ENCODE peak calls at places on chromosomes 4 and X, in nine cellular contexts. One of them, this sample, is unnamed. For H3K36me3 and H3K9me3, the result is how much of the 10 kb centered on the place peaks cover.

GRCh38 chr4:3640587-3640962 is 108.4 kb upstream of the LRPAP1 start:
- DNase-seq in WERI-Rb-1: no peak
- DNase-seq in GM23248: peak
- DNase-seq in mucosa of descending colon: peak
- DNase-seq in tibial nerve: no peak
- DNase-seq in kidney: peak
- DNase-seq in mammary epithelial cell: no peak
- DNase-seq in Peyer's patch: no peak
- DNase-seq in adrenal gland: peak
- DNase-seq in this sample: no peak

GRCh38 chr4:8435656-8436121 is 4.8 kb downstream of the ACOX3 start:
- DNase-seq in tibial nerve: no peak
- DNase-seq in Peyer's patch: peak
- DNase-seq in kidney: no peak
- DNase-seq in mucosa of descending colon: no peak
- DNase-seq in WERI-Rb-1: no peak
- DNase-seq in mammary epithelial cell: peak
- DNase-seq in GM23248: peak
- DNase-seq in adrenal gland: peak
- DNase-seq in this sample: no peak

GRCh38 chrX:10015711-10016515 is 48.8 kb downstream of the CLDN34 start:
- DNase-seq in mucosa of descending colon: peak
- DNase-seq in Peyer's patch: peak
- DNase-seq in adrenal gland: peak
- DNase-seq in GM23248: peak
- DNase-seq in kidney: peak
- DNase-seq in mammary epithelial cell: no peak
- DNase-seq in tibial nerve: no peak
- DNase-seq in WERI-Rb-1: peak
- DNase-seq in this sample: peak

GRCh38 chr4:2583517-2583916 is 47.1 kb downstream of the FAM193A start:
- DNase-seq in mucosa of descending colon: no peak
- DNase-seq in adrenal gland: peak
- DNase-seq in tibial nerve: no peak
- DNase-seq in mammary epithelial cell: peak
- DNase-seq in Peyer's patch: no peak
- DNase-seq in WERI-Rb-1: no peak
- DNase-seq in kidney: no peak
- DNase-seq in GM23248: peak
- DNase-seq in this sample: no peak

GRCh38 chr4:146520894-146521542 is 722 bp downstream of the SLC10A7 start:
- DNase-seq in GM23248: peak
- DNase-seq in mucosa of descending colon: no peak
- DNase-seq in kidney: no peak
- DNase-seq in WERI-Rb-1: no peak
- DNase-seq in tibial nerve: peak
- DNase-seq in Peyer's patch: peak
- DNase-seq in adrenal gland: peak
- DNase-seq in mammary epithelial cell: peak
- DNase-seq in this sample: peak

GRCh38 chr4:176547005-176547404 is 227.2 kb downstream of the SPCS3 start:
- DNase-seq in kidney: no peak
- DNase-seq in mammary epithelial cell: no peak
- DNase-seq in adrenal gland: no peak
- DNase-seq in Peyer's patch: no peak
- DNase-seq in tibial nerve: no peak
- DNase-seq in WERI-Rb-1: peak
- DNase-seq in mucosa of descending colon: no peak
- DNase-seq in GM23248: peak
- DNase-seq in this sample: no peak

GRCh38 chr4:172851534-172851933 is 317.1 kb upstream of the GALNT7 start:
- DNase-seq in adrenal gland: no peak
- DNase-seq in WERI-Rb-1: no peak
- DNase-seq in Peyer's patch: no peak
- DNase-seq in tibial nerve: no peak
- DNase-seq in GM23248: peak
- DNase-seq in mammary epithelial cell: peak
- DNase-seq in mucosa of descending colon: no peak
- DNase-seq in kidney: no peak
- DNase-seq in this sample: no peak

GRCh38 chr4:109301691-109302365 is 630 bp downstream of the COL25A1 start:
- DNase-seq in adrenal gland: no peak
- DNase-seq in mucosa of descending colon: no peak
- DNase-seq in GM23248: peak
- DNase-seq in mammary epithelial cell: no peak
- DNase-seq in WERI-Rb-1: no peak
- DNase-seq in tibial nerve: no peak
- DNase-seq in Peyer's patch: no peak
- DNase-seq in kidney: peak
- DNase-seq in this sample: no peak

GRCh38 chrX:50726296-50726695 is 87.7 kb downstream of the SHROOM4 start:
- DNase-seq in adrenal gland: no peak
- DNase-seq in mammary epithelial cell: no peak
- DNase-seq in mucosa of descending colon: no peak
- DNase-seq in WERI-Rb-1: no peak
- DNase-seq in tibial nerve: no peak
- DNase-seq in GM23248: no peak
- DNase-seq in kidney: no peak
- DNase-seq in Peyer's patch: no peak
- DNase-seq in this sample: no peak

GRCh38 chrX:131288738-131289511 is at the start of gene IGSF1:
- DNase-seq in WERI-Rb-1: no peak
- DNase-seq in adrenal gland: peak
- DNase-seq in tibial nerve: no peak
- DNase-seq in kidney: no peak
- DNase-seq in mucosa of descending colon: no peak
- DNase-seq in GM23248: peak
- DNase-seq in Peyer's patch: no peak
- DNase-seq in mammary epithelial cell: no peak
- DNase-seq in this sample: peak

GRCh38 chrX:119606508-119607389 is 525 bp upstream of the NKRF start:
- DNase-seq in adrenal gland: no peak
- DNase-seq in kidney: no peak
- DNase-seq in WERI-Rb-1: no peak
- DNase-seq in mammary epithelial cell: no peak
- DNase-seq in tibial nerve: no peak
- DNase-seq in Peyer's patch: no peak
- DNase-seq in mucosa of descending colon: no peak
- DNase-seq in GM23248: peak
- DNase-seq in this sample: no peak

GRCh38 chr4:78190078-78190477 is 133.0 kb downstream of the FRAS1 start:
- DNase-seq in GM23248: no peak
- DNase-seq in adrenal gland: no peak
- DNase-seq in WERI-Rb-1: no peak
- DNase-seq in Peyer's patch: no peak
- DNase-seq in tibial nerve: no peak
- DNase-seq in mucosa of descending colon: no peak
- DNase-seq in mammary epithelial cell: no peak
- DNase-seq in kidney: no peak
- DNase-seq in this sample: no peak

GRCh38 chr4:8858188-8858924 is 13.3 kb downstream of the HMX1 start:
- DNase-seq in tibial nerve: no peak
- DNase-seq in GM23248: no peak
- DNase-seq in mucosa of descending colon: peak
- DNase-seq in WERI-Rb-1: no peak
- DNase-seq in Peyer's patch: no peak
- DNase-seq in adrenal gland: no peak
- DNase-seq in mammary epithelial cell: no peak
- DNase-seq in kidney: no peak
- DNase-seq in this sample: no peak

GRCh38 chr4:102687373-102687981 is 73.3 kb downstream of the MANBA start:
- DNase-seq in mammary epithelial cell: peak
- DNase-seq in adrenal gland: no peak
- DNase-seq in GM23248: peak
- DNase-seq in WERI-Rb-1: no peak
- DNase-seq in Peyer's patch: no peak
- DNase-seq in kidney: no peak
- DNase-seq in mucosa of descending colon: no peak
- DNase-seq in tibial nerve: no peak
- DNase-seq in this sample: peak

GRCh38 chr4:62670509-62670908 is 1470.4 kb downstream of the ADGRL3 start:
- DNase-seq in kidney: no peak
- DNase-seq in WERI-Rb-1: no peak
- DNase-seq in GM23248: no peak
- DNase-seq in adrenal gland: no peak
- DNase-seq in mammary epithelial cell: no peak
- DNase-seq in tibial nerve: no peak
- DNase-seq in Peyer's patch: no peak
- DNase-seq in mucosa of descending colon: no peak
- DNase-seq in this sample: peak

GRCh38 chr4:98939892-98940298 is 11.0 kb upstream of the EIF4E start:
- DNase-seq in mammary epithelial cell: peak
- DNase-seq in adrenal gland: peak
- DNase-seq in WERI-Rb-1: no peak
- DNase-seq in kidney: no peak
- DNase-seq in GM23248: peak
- DNase-seq in Peyer's patch: no peak
- DNase-seq in tibial nerve: peak
- DNase-seq in mucosa of descending colon: no peak
- DNase-seq in this sample: no peak

GRCh38 chrX:72304877-72305276 is 837 bp downstream of the CITED1 start:
- DNase-seq in WERI-Rb-1: no peak
- DNase-seq in adrenal gland: no peak
- DNase-seq in Peyer's patch: no peak
- DNase-seq in tibial nerve: no peak
- DNase-seq in mucosa of descending colon: no peak
- DNase-seq in mammary epithelial cell: no peak
- DNase-seq in kidney: no peak
- DNase-seq in GM23248: peak
- DNase-seq in this sample: no peak

GRCh38 chr4:88573995-88574394 is 18.3 kb upstream of the HERC3 start:
- DNase-seq in WERI-Rb-1: no peak
- DNase-seq in kidney: no peak
- DNase-seq in Peyer's patch: no peak
- DNase-seq in adrenal gland: no peak
- DNase-seq in mammary epithelial cell: no peak
- DNase-seq in GM23248: peak
- DNase-seq in tibial nerve: no peak
- DNase-seq in mucosa of descending colon: no peak
- DNase-seq in this sample: no peak

DNA sequence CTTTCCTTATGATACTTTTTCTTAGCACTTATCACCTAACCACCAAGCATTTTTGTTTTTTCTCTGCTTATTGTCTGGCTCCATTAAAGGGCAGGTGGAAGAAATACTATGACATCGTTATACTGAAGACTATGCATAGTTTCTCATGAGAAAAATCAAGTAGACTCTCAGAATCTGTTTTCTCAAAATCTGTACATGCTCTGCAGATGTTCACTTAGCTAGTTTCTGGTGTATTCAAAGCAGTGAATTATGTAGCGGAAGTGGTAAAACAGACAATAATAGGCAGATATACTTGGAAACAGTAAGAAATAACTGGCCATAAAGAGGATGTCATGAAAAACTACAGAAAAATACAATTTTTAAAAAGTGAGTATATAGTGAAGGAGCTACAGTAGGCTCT is 146.0 kb downstream of the STIM2 start:
- DNase-seq in mucosa of descending colon: no peak
- DNase-seq in tibial nerve: no peak
- DNase-seq in adrenal gland: no peak
- DNase-seq in mammary epithelial cell: no peak
- DNase-seq in GM23248: no peak
- DNase-seq in WERI-Rb-1: no peak
- DNase-seq in kidney: no peak
- DNase-seq in Peyer's patch: no peak
- DNase-seq in this sample: no peak
- H3K4me3 ChIP-seq in mucosa of descending colon: no peak
- H3K4me3 ChIP-seq in tibial nerve: no peak
- H3K4me3 ChIP-seq in adrenal gland: no peak
- H3K4me3 ChIP-seq in mammary epithelial cell: no peak
- H3K4me3 ChIP-seq in GM23248: peak
- H3K4me3 ChIP-seq in WERI-Rb-1: no peak
- H3K4me3 ChIP-seq in kidney: no peak
- H3K4me3 ChIP-seq in Peyer's patch: no peak
- H3K4me3 ChIP-seq in this sample: no peak

DNA sequence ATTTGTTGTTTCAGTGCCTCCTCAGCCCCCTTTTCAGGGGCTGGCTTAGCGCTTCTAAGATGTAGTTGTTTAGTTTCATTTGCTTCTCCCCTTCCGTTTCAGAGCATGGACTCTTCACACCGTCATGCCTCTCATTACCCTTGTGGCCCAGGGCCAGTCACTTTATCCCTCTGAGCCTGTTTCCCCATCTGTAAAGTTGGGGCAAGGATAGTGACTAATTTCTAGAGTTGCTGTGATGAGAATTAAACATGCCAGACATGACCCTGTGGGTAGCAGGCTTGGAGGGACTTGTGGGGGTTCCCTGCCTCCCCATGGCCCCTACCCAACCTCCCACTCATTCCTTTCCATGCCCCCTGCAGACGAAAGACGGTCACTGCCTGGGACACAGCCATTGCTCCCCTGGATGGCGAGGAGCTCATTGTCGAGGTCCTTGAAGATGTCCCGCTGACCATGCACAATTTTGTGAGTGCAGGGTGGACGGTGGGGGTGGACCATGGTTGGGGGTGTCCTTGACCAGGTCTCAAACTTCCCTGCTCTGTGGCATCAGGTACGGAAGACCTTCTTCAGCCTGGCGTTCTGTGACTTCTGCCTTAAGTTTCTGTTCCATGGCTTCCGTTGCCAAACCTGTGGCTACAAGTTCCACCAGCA is 3.6 kb downstream of the ARAF start:
- DNase-seq in GM23248: no peak
- DNase-seq in Peyer's patch: no peak
- DNase-seq in WERI-Rb-1: no peak
- DNase-seq in kidney: no peak
- DNase-seq in mucosa of descending colon: no peak
- DNase-seq in tibial nerve: no peak
- DNase-seq in adrenal gland: no peak
- DNase-seq in mammary epithelial cell: no peak
- DNase-seq in this sample: no peak
- H3K36me3 ChIP-seq in GM23248: under half
- H3K36me3 ChIP-seq in Peyer's patch: under half
- H3K36me3 ChIP-seq in WERI-Rb-1: under half
- H3K36me3 ChIP-seq in kidney: under half
- H3K36me3 ChIP-seq in mucosa of descending colon: under half
- H3K36me3 ChIP-seq in tibial nerve: under half
- H3K36me3 ChIP-seq in adrenal gland: under half
- H3K36me3 ChIP-seq in mammary epithelial cell: under half
- H3K36me3 ChIP-seq in this sample: under half

DNA sequence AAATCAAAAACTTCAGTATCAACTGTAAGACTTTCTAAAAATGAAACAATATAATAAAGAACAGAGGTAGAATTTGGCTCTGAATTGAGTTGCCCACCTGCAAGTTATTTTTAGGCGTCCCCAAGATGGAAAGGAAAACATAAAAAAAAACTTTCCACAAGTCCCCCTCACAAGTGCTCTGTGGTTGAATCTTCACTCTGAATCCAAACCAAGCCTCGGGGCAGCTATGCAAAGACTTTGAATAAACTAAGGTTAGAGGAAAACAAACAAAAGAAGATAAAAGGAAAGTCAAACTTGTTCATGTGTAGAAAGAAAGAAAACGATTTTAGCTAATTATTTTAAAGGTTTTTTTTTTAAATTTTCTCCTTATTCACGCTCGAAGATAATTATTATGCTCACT is 372.4 kb upstream of the SLIT2 start:
- DNase-seq in GM23248: no peak
- DNase-seq in WERI-Rb-1: no peak
- DNase-seq in adrenal gland: no peak
- DNase-seq in Peyer's patch: no peak
- DNase-seq in mammary epithelial cell: no peak
- DNase-seq in kidney: no peak
- DNase-seq in tibial nerve: no peak
- DNase-seq in mucosa of descending colon: no peak
- DNase-seq in this sample: no peak
- H3K9me3 ChIP-seq in GM23248: under half
- H3K9me3 ChIP-seq in WERI-Rb-1: under half
- H3K9me3 ChIP-seq in adrenal gland: under half
- H3K9me3 ChIP-seq in Peyer's patch: under half
- H3K9me3 ChIP-seq in mammary epithelial cell: under half
- H3K9me3 ChIP-seq in kidney: under half
- H3K9me3 ChIP-seq in tibial nerve: under half
- H3K9me3 ChIP-seq in mucosa of descending colon: under half
- H3K9me3 ChIP-seq in this sample: under half

GRCh38 chrX:108044554-108045256 is at the start of gene VSIG1:
- DNase-seq in adrenal gland: no peak
- DNase-seq in WERI-Rb-1: no peak
- DNase-seq in GM23248: no peak
- DNase-seq in kidney: no peak
- DNase-seq in Peyer's patch: no peak
- DNase-seq in tibial nerve: no peak
- DNase-seq in mucosa of descending colon: no peak
- DNase-seq in mammary epithelial cell: no peak
- DNase-seq in this sample: no peak
- H3K4me3 ChIP-seq in adrenal gland: no peak
- H3K4me3 ChIP-seq in WERI-Rb-1: no peak
- H3K4me3 ChIP-seq in GM23248: no peak
- H3K4me3 ChIP-seq in kidney: no peak
- H3K4me3 ChIP-seq in Peyer's patch: no peak
- H3K4me3 ChIP-seq in tibial nerve: no peak
- H3K4me3 ChIP-seq in mucosa of descending colon: no peak
- H3K4me3 ChIP-seq in mammary epithelial cell: no peak
- H3K4me3 ChIP-seq in this sample: no peak

This sample was measured in MG63.